ENCODE peak calls at places on chromosomes 6 and 20, in seven cellular contexts. U, M, L, P, Q, N and X are unnamed samples.

GRCh38 chr6:90068264-90068663 is 174.0 kb downstream of the GJA10 start:
- DNase-seq in N (peak), L (no peak), Q (no peak), M (no peak), P (no peak), U (no peak), X (peak)

GRCh38 chr6:43369174-43370002 is at the start of gene ZNF318:
- DNase-seq in N (peak), L (peak), P (peak), Q (peak), M (peak), U (peak), X (peak)

GRCh38 chr6:17845598-17845997 is 138.9 kb upstream of the NUP153 start:
- DNase-seq in P (no peak), U (no peak), L (no peak), M (no peak), N (no peak), Q (no peak), X (no peak)

GRCh38 chr20:48789781-48790544 is 37.8 kb downstream of the PREX1 start:
- DNase-seq in U (no peak), N (no peak), P (peak), L (no peak), M (no peak), Q (no peak), X (no peak)

GRCh38 chr20:62120990-62121775 is 1.1 kb upstream of the LSM14B start:
- DNase-seq in M (peak), Q (no peak), U (peak), P (no peak), N (peak), L (peak), X (no peak)

GRCh38 chr6:37524919-37525318 is 25.2 kb upstream of the CCDC167 start:
- DNase-seq in N (no peak), Q (no peak), P (no peak), L (no peak), M (no peak), U (no peak), X (no peak)

GRCh38 chr6:161837854-161838253 is 564.0 kb upstream of the AGPAT4 start:
- DNase-seq in N (no peak), M (no peak), P (no peak), U (no peak), L (no peak), Q (no peak), X (no peak)

GRCh38 chr6:71391126-71391525 is 102.5 kb downstream of the OGFRL1 start:
- DNase-seq in U (no peak), L (no peak), N (no peak), M (no peak), P (no peak), Q (no peak), X (no peak)

GRCh38 chr6:134299236-134299635 is 18.7 kb downstream of the SGK1 start:
- DNase-seq in P (no peak), U (no peak), M (no peak), L (no peak), N (peak), Q (no peak), X (no peak)

GRCh38 chr6:41427642-41428401 is 92.4 kb downstream of the NCR2 start:
- DNase-seq in U (peak), L (peak), M (no peak), N (no peak), Q (peak), P (no peak), X (peak)

DNA sequence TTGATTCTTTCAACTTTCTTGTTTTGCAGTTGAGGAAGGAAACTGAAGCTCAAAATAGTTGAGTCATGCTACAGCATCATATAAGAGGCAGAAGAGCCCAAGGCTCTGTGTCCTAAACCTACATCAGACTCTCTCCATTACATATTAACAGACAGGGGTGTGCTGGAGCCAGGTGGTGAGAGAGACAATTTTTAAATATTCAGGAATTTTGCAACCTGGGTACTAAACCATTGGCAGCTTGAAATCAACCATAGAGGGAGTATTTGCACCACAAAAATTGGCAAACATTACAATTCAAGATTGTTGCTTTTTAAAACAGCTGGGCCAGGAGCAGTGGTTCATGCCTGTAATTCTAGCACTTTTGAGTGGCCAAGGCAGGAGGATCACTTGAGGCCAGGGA is 65.8 kb upstream of the SOX4 start:
- DNase-seq in U (no peak), Q (no peak), L (no peak), M (no peak), P (no peak), N (no peak), X (no peak)
- TF ChIP-seq CTCF in U (no peak), Q (no peak), L (no peak), M (no peak), P (no peak), N (no peak), X (no peak)

GRCh38 chr20:36216314-36217025 is 19.8 kb upstream of the AAR2 start:
- DNase-seq in P (no peak), U (no peak), N (no peak), L (no peak), M (no peak), Q (no peak), X (no peak)

GRCh38 chr20:36213362-36213761 is 22.9 kb upstream of the AAR2 start:
- DNase-seq in U (no peak), N (no peak), M (no peak), P (no peak), L (no peak), Q (no peak), X (no peak)

GRCh38 chr20:36217226-36217625 is 19.1 kb upstream of the AAR2 start:
- DNase-seq in N (no peak), P (no peak), U (no peak), Q (no peak), L (no peak), M (no peak), X (peak)

GRCh38 chr20:36215778-36216177 is 20.5 kb upstream of the AAR2 start:
- DNase-seq in N (no peak), M (no peak), P (no peak), L (no peak), U (no peak), Q (no peak), X (no peak)

GRCh38 chr20:36214684-36215256 is 21.5 kb upstream of the AAR2 start:
- DNase-seq in M (no peak), P (peak), L (no peak), U (no peak), N (peak), Q (no peak), X (peak)
- TF ChIP-seq CTCF in M (peak), P (peak), L (no peak), U (no peak), N (peak), Q (peak), X (peak)

DNA sequence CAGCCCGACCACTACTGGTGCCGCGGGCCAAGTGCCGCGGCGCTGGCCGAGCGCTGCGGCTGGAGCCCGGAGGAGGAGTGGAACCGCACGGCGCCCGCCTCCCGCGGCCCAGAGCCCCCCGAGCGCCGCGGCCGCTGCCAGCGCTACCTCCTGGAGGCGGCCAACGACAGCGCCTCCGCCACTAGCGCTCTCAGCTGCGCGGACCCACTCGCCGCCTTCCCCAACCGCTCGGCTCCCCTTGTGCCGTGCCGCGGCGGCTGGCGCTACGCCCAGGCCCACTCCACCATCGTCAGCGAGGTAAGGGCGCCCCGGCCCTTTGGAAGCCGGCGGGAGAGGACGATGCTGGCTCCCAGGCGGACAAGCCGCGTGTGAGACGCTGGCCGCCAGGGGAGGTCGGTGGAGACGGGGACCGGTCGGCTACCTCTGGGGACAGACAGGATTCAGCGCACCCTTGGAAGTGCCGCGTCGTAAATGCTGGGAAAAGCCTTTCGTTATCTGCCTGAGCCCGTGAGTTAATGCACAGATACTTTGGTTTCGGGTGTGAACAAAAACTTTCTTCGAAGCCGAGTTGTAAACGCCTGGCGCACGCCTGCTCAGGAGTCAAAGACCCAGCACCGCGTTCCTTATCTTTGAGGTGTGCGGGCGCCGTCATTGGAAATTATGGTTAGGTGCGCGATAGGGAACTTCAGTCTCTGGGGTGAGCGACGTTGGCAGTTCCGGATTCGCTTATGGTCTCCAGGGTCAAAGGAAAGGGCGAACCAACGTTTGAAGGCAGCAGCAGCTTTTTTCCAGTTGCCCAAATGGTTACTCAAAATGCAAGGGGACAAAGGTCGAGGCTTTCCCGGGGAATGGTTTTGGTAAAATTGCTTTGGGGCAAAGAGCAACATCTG is 619 bp downstream of the SLC22A3 start:
- DNase-seq in L (no peak), M (no peak), Q (peak), U (no peak), P (no peak), N (no peak), X (peak)
- TF ChIP-seq CTCF in L (no peak), M (no peak), Q (peak), U (no peak), P (no peak), N (no peak), X (no peak)

GRCh38 chr6:56288347-56288746 is 41.0 kb upstream of the COL21A1 start:
- DNase-seq in N (no peak), M (no peak), L (no peak), U (no peak), P (no peak), Q (no peak), X (no peak)

GRCh38 chr6:56293756-56294155 is 46.4 kb upstream of the COL21A1 start:
- DNase-seq in Q (no peak), M (no peak), L (no peak), P (no peak), U (no peak), N (no peak), X (no peak)

GRCh38 chr6:56297022-56297995 is 49.9 kb upstream of the COL21A1 start:
- DNase-seq in U (no peak), P (no peak), N (no peak), Q (no peak), L (no peak), M (no peak), X (no peak)

GRCh38 chr6:56291278-56291917 is 44.0 kb upstream of the COL21A1 start:
- DNase-seq in P (no peak), Q (no peak), L (no peak), U (no peak), M (no peak), N (no peak), X (no peak)

DNA sequence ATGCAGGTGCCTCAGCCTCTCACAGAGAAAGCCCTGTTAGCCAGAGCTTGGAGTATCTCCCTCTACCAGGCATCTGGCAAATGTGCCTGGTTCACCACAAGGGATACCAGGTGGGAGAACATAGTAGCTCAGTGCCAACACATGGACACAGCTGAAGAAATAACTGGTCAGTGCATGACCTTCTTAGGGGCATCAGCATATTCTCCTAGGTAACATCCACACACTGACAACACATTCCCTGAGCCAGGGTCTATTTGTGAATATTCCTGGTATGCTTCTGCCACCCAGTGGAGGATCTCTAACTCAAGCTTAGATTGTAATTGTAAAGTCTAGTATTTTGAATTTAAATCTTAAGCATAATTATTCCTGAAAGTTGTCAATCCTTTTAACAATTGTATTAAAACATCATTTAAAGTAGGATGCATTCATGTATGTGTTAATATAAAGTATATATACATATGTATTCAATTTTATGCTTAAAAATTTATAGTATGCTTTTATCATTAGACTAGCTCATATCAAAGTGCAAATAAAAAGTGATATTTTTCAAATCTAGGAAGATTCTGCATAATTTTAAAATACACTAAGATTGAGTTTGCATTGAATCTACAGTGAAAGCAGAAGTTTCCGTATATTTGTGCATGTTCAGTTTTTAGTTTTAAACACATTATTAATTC is 45.3 kb upstream of the COL21A1 start:
- DNase-seq in Q (peak), M (peak), U (no peak), N (peak), P (peak), L (no peak), X (peak)
- TF ChIP-seq CTCF in Q (peak), M (peak), U (peak), N (peak), P (peak), L (peak), X (peak)